ENCODE peak calls at places on chromosome X, in four cellular contexts. T, Q, I and U are unnamed samples.

GRCh38 chrX:107450823-107451509 is 1.5 kb downstream of the FRMPD3 start:
- DNase-seq in I (no peak), T (peak; percentile 82), Q (no peak), U (no peak)

GRCh38 chrX:45847966-45848365 is 647.3 kb upstream of the DIPK2B start:
- DNase-seq in T (no peak), Q (peak; percentile 18), I (no peak), U (no peak)

GRCh38 chrX:124405868-124406267 is 59.5 kb downstream of the SH2D1A start:
- DNase-seq in I (no peak), T (no peak), Q (no peak), U (no peak)

GRCh38 chrX:46670316-46670715 is 88.6 kb downstream of the SLC9A7 start:
- DNase-seq in I (no peak), T (no peak), Q (no peak), U (no peak)

GRCh38 chrX:111127038-111127437 is 31.0 kb downstream of the PAK3 start:
- DNase-seq in T (no peak), I (no peak), Q (no peak), U (no peak)

GRCh38 chrX:132468454-132468853 is 20.4 kb downstream of the MBNL3 start:
- DNase-seq in Q (no peak), I (no peak), T (no peak), U (no peak)

GRCh38 chrX:71870337-71871098 is 40.1 kb upstream of the NHSL2 start:
- DNase-seq in I (peak; percentile 55), T (peak; percentile 55), Q (no peak), U (no peak)

GRCh38 chrX:97155809-97156208 is 272.1 kb downstream of the RPA4 start:
- DNase-seq in T (no peak), Q (no peak), I (no peak), U (no peak)

GRCh38 chrX:29535212-29536162 is 679.9 kb upstream of the MAGEB2 start:
- DNase-seq in Q (peak; percentile 11), I (peak; percentile 58), T (no peak), U (peak; percentile 55)

GRCh38 chrX:440636-441035 is 53.9 kb upstream of the PPP2R3B start:
- DNase-seq in Q (no peak), I (no peak), T (no peak), U (no peak)

GRCh38 chrX:63506320-63506719 is 155.2 kb upstream of the SPIN4 start:
- DNase-seq in Q (peak; percentile 58), I (peak; percentile 63), T (peak; percentile 31), U (peak; percentile 50)

GRCh38 chrX:27597506-27597905 is 7.4 kb downstream of the DCAF8L2 start:
- DNase-seq in T (no peak), Q (no peak), I (no peak), U (peak; percentile 63)

GRCh38 chrX:103726477-103726876 is 15.8 kb downstream of the TMEM31 start:
- DNase-seq in T (no peak), I (no peak), Q (no peak), U (no peak)

GRCh38 chrX:136221851-136222513 is 29.2 kb downstream of the MAP7D3 start:
- DNase-seq in Q (no peak), T (no peak), I (no peak), U (no peak)

GRCh38 chrX:133497356-133497755 is 82.1 kb upstream of the GPC4 start:
- DNase-seq in T (no peak), Q (no peak), I (no peak), U (no peak)

GRCh38 chrX:110759785-110760184 is 35.8 kb downstream of the CHRDL1 start:
- DNase-seq in Q (no peak), T (no peak), I (no peak), U (no peak)

GRCh38 chrX:136794080-136794479 is 13.3 kb upstream of the ARHGEF6 start:
- DNase-seq in I (no peak), T (no peak), Q (no peak), U (no peak)

GRCh38 chrX:70478521-70478920 is 33.9 kb downstream of the DLG3 start:
- DNase-seq in I (no peak), Q (peak; percentile 2), T (no peak), U (no peak)

GRCh38 chrX:4484266-4484665 is 770.8 kb upstream of the PRKX start:
- DNase-seq in T (no peak), I (no peak), Q (no peak), U (no peak)

GRCh38 chrX:78303086-78303485 is 24.3 kb downstream of the CYSLTR1 start:
- DNase-seq in Q (no peak), I (no peak), T (no peak), U (no peak)

GRCh38 chrX:50469206-50469605 is 1.4 kb downstream of the DGKK start:
- DNase-seq in T (peak; percentile 47), Q (no peak), I (no peak), U (no peak)

GRCh38 chrX:104641176-104641575 is 75.2 kb downstream of the IL1RAPL2 start:
- DNase-seq in Q (no peak), T (no peak), I (peak; percentile 9), U (no peak)

GRCh38 chrX:138748480-138748879 is 37.0 kb upstream of the FGF13 start:
- DNase-seq in Q (peak; percentile 15), I (peak; percentile 50), T (peak; percentile 17), U (no peak)

GRCh38 chrX:151397741-151398070 is 700 bp downstream of the VMA21 start:
- DNase-seq in Q (peak; percentile 0), I (peak; percentile 7), T (no peak), U (peak; percentile 2)

GRCh38 chrX:154748712-154749339 is 2.1 kb downstream of the GAB3 start:
- DNase-seq in Q (peak; percentile 61), T (peak; percentile 60), I (peak; percentile 88), U (peak; percentile 69)

GRCh38 chrX:154751669-154752271 is 893 bp upstream of the GAB3 start:
- DNase-seq in Q (no peak), I (no peak), T (no peak), U (peak; percentile 24)

GRCh38 chrX:154749856-154750255 is 1.0 kb downstream of the GAB3 start:
- DNase-seq in I (no peak), Q (no peak), T (no peak), U (no peak)

GRCh38 chrX:154751121-154751668 is 318 bp upstream of the GAB3 start:
- DNase-seq in I (no peak), Q (no peak), T (no peak), U (no peak)

GRCh38 chrX:154750301-154751120 is at the start of gene GAB3:
- DNase-seq in I (peak; percentile 28), T (peak; percentile 64), Q (peak; percentile 30), U (peak; percentile 51)
- TF ChIP-seq EZH2 in I (no peak), T (no peak), Q (no peak), U (no peak)

GRCh38 chrX:17860811-17861495 is at the start of gene RAI2:
- DNase-seq in I (no peak), T (peak; percentile 77), Q (no peak), U (no peak)

GRCh38 chrX:17859609-17860178 is 1.4 kb downstream of the RAI2 start:
- DNase-seq in Q (no peak), T (peak; percentile 16), I (no peak), U (no peak)

GRCh38 chrX:17860179-17860780 is 818 bp downstream of the RAI2 start:
- DNase-seq in T (peak; percentile 39), Q (no peak), I (no peak), U (peak; percentile 1)

DNA sequence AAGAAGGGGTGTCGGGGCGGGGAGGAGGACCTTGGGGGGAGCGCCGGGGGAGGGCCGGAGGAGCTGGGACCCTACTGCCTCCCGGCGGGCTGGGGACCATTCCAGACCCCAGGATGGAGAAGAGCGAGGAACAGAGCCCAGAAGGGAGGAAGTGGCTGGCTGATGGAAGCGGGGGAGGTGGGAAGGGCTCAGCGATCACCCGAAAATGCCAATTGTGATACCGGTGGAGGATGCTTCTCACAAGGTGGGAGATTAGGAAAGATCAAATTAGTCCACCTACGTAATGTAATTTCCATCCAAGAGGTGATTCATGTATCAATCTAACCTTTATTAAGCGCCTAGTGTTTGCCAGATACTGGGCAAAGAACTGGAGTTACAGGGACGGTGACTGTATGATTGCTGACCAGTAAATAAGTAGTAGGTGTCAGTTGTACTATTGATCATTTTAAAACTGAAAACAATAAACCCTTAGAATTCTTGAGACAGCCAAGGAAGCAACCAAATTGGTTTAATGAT is 456 bp upstream of the RAI2 start:
- DNase-seq in Q (no peak), I (no peak), T (no peak), U (no peak)
- TF ChIP-seq EZH2 in Q (peak; percentile 44), I (no peak), T (no peak), U (peak; percentile 38)

DNA sequence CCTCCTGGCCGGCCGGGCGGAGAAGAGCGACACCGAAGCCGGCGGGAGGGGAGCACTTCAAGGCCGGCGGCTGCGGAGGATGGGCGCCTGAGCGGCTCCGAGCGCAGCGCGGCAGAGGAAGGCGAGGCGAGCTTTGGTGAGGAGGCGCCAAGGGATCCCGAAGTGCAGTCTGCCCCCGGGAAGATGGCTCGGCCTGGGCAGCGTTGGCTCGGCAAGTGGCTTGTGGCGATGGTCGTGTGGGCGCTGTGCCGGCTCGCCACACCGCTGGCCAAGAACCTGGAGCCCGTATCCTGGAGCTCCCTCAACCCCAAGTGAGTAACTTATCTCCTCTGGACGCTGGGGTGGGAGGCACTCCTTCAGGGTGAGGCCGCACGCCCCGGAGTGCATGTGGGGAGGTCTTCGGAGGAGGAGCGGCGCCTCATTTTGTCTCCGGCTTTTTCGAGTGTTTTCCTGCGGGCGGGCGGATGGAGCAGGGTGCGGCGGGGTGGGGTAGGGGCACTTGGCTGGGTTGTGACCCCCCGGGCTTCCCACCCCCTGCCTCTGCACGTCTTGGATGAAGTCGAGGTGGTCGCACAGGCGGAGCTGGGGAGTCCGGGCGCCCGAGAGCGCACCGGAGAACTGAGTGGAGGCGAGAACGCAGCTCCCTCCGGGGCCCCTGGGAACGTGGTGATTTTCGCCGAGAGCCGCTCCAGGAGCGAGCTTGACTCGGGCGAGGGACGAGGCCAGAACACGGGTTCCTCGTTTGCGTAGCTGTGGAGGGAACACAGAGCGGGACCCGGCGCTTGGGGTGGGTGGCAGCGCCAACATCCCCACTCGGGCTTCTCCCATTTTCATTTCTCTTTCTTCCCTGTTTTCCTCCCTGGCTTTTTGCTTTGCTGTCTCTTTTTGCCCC is 1.0 kb downstream of the EFNB1 start:
- DNase-seq in T (peak; percentile 39), I (no peak), Q (no peak), U (peak; percentile 36)
- TF ChIP-seq EZH2 in T (no peak), I (no peak), Q (no peak), U (no peak)

GRCh38 chrX:148500428-148501120 is at the start of gene AFF2:
- DNase-seq in Q (peak; percentile 16), T (peak; percentile 81), I (no peak), U (peak; percentile 11)

GRCh38 chrX:148504412-148504950 is 4.1 kb downstream of the AFF2 start:
- DNase-seq in I (no peak), Q (no peak), T (peak; percentile 61), U (no peak)

GRCh38 chrX:148499638-148500427 is 584 bp upstream of the AFF2 start:
- DNase-seq in Q (no peak), I (no peak), T (no peak), U (no peak)

GRCh38 chrX:148498067-148498466 is 2.4 kb upstream of the AFF2 start:
- DNase-seq in I (no peak), T (no peak), Q (no peak), U (no peak)

GRCh38 chrX:148501121-148502066 is 977 bp downstream of the AFF2 start:
- DNase-seq in I (no peak), T (peak; percentile 55), Q (no peak), U (no peak)
- TF ChIP-seq EZH2 in I (peak; percentile 68), T (no peak), Q (no peak), U (no peak)